ENCODE peak calls at places on chromosome 19, in seven cellular contexts. One of them, this sample, is unnamed.

GRCh38 chr19:16861875-16862274 is 26.9 kb upstream of the F2RL3 start:
- DNase-seq in GM23248: no peak
- DNase-seq in M059J: no peak
- DNase-seq in activated CD4-positive, alpha-beta T cell treated with anti-CD3 and anti-CD28 coated beads, Interleukin-2, amount 10 ng/mL, durations not matched to agents 7 days and 5 days: no peak
- DNase-seq in activated CD4-positive, alpha-beta memory T cell treated with anti-CD3 and anti-CD28 coated beads, Interleukin-2, amount 10 ng/mL, durations not matched to agents 7 days and 5 days: no peak
- DNase-seq in effector CD4-positive, alpha-beta T cell: no peak
- DNase-seq in caudate nucleus: no peak
- DNase-seq in this sample: no peak

GRCh38 chr19:46546194-46546896 is 50.7 kb upstream of the PNMA8B start:
- DNase-seq in GM23248: peak; percentile 55
- DNase-seq in caudate nucleus: no peak
- DNase-seq in M059J: peak; percentile 61
- DNase-seq in activated CD4-positive, alpha-beta memory T cell treated with anti-CD3 and anti-CD28 coated beads, Interleukin-2, amount 10 ng/mL, durations not matched to agents 7 days and 5 days: peak; percentile 31
- DNase-seq in activated CD4-positive, alpha-beta T cell treated with anti-CD3 and anti-CD28 coated beads, Interleukin-2, amount 10 ng/mL, durations not matched to agents 7 days and 5 days: no peak
- DNase-seq in effector CD4-positive, alpha-beta T cell: no peak
- DNase-seq in this sample: no peak

GRCh38 chr19:43432866-43433673 is 18.4 kb downstream of the TEX101 start:
- DNase-seq in effector CD4-positive, alpha-beta T cell: peak; percentile 52
- DNase-seq in activated CD4-positive, alpha-beta T cell treated with anti-CD3 and anti-CD28 coated beads, Interleukin-2, amount 10 ng/mL, durations not matched to agents 7 days and 5 days: peak; percentile 72
- DNase-seq in caudate nucleus: no peak
- DNase-seq in GM23248: peak; percentile 73
- DNase-seq in M059J: peak; percentile 69
- DNase-seq in activated CD4-positive, alpha-beta memory T cell treated with anti-CD3 and anti-CD28 coated beads, Interleukin-2, amount 10 ng/mL, durations not matched to agents 7 days and 5 days: peak; percentile 68
- DNase-seq in this sample: peak; percentile 40

GRCh38 chr19:42412223-42412622 is 15.0 kb downstream of the LIPE start:
- DNase-seq in effector CD4-positive, alpha-beta T cell: no peak
- DNase-seq in activated CD4-positive, alpha-beta memory T cell treated with anti-CD3 and anti-CD28 coated beads, Interleukin-2, amount 10 ng/mL, durations not matched to agents 7 days and 5 days: no peak
- DNase-seq in GM23248: no peak
- DNase-seq in caudate nucleus: peak; percentile 73
- DNase-seq in activated CD4-positive, alpha-beta T cell treated with anti-CD3 and anti-CD28 coated beads, Interleukin-2, amount 10 ng/mL, durations not matched to agents 7 days and 5 days: no peak
- DNase-seq in M059J: peak; percentile 77
- DNase-seq in this sample: no peak

GRCh38 chr19:31397308-31397707 is 48.1 kb upstream of the TSHZ3 start:
- DNase-seq in activated CD4-positive, alpha-beta memory T cell treated with anti-CD3 and anti-CD28 coated beads, Interleukin-2, amount 10 ng/mL, durations not matched to agents 7 days and 5 days: no peak
- DNase-seq in effector CD4-positive, alpha-beta T cell: no peak
- DNase-seq in M059J: no peak
- DNase-seq in activated CD4-positive, alpha-beta T cell treated with anti-CD3 and anti-CD28 coated beads, Interleukin-2, amount 10 ng/mL, durations not matched to agents 7 days and 5 days: no peak
- DNase-seq in GM23248: no peak
- DNase-seq in caudate nucleus: no peak
- DNase-seq in this sample: no peak

GRCh38 chr19:49113762-49114629 is at the start of gene LIN7B:
- DNase-seq in GM23248: peak; percentile 89
- DNase-seq in effector CD4-positive, alpha-beta T cell: peak; percentile 64
- DNase-seq in activated CD4-positive, alpha-beta memory T cell treated with anti-CD3 and anti-CD28 coated beads, Interleukin-2, amount 10 ng/mL, durations not matched to agents 7 days and 5 days: peak; percentile 79
- DNase-seq in M059J: peak; percentile 62
- DNase-seq in caudate nucleus: no peak
- DNase-seq in activated CD4-positive, alpha-beta T cell treated with anti-CD3 and anti-CD28 coated beads, Interleukin-2, amount 10 ng/mL, durations not matched to agents 7 days and 5 days: peak; percentile 65
- DNase-seq in this sample: peak; percentile 91

GRCh38 chr19:1622007-1622406 is 16.7 kb upstream of the UQCR11 start:
- DNase-seq in GM23248: no peak
- DNase-seq in activated CD4-positive, alpha-beta memory T cell treated with anti-CD3 and anti-CD28 coated beads, Interleukin-2, amount 10 ng/mL, durations not matched to agents 7 days and 5 days: no peak
- DNase-seq in effector CD4-positive, alpha-beta T cell: no peak
- DNase-seq in activated CD4-positive, alpha-beta T cell treated with anti-CD3 and anti-CD28 coated beads, Interleukin-2, amount 10 ng/mL, durations not matched to agents 7 days and 5 days: no peak
- DNase-seq in caudate nucleus: no peak
- DNase-seq in M059J: no peak
- DNase-seq in this sample: no peak

GRCh38 chr19:1156830-1157615 is 17.0 kb downstream of the SBNO2 start:
- DNase-seq in effector CD4-positive, alpha-beta T cell: no peak
- DNase-seq in activated CD4-positive, alpha-beta memory T cell treated with anti-CD3 and anti-CD28 coated beads, Interleukin-2, amount 10 ng/mL, durations not matched to agents 7 days and 5 days: no peak
- DNase-seq in M059J: no peak
- DNase-seq in activated CD4-positive, alpha-beta T cell treated with anti-CD3 and anti-CD28 coated beads, Interleukin-2, amount 10 ng/mL, durations not matched to agents 7 days and 5 days: no peak
- DNase-seq in caudate nucleus: no peak
- DNase-seq in GM23248: no peak
- DNase-seq in this sample: no peak

GRCh38 chr19:33486407-33486806 is 35.2 kb downstream of the PEPD start:
- DNase-seq in activated CD4-positive, alpha-beta T cell treated with anti-CD3 and anti-CD28 coated beads, Interleukin-2, amount 10 ng/mL, durations not matched to agents 7 days and 5 days: no peak
- DNase-seq in activated CD4-positive, alpha-beta memory T cell treated with anti-CD3 and anti-CD28 coated beads, Interleukin-2, amount 10 ng/mL, durations not matched to agents 7 days and 5 days: no peak
- DNase-seq in effector CD4-positive, alpha-beta T cell: no peak
- DNase-seq in GM23248: no peak
- DNase-seq in M059J: no peak
- DNase-seq in caudate nucleus: no peak
- DNase-seq in this sample: no peak